ENCODE peak calls at places on chromosomes 1 and 21, in seven cellular contexts. One of them, this sample, is unnamed. For H3K4me1 and H3K36me3, the result is how much of the 10 kb centered on the place peaks cover.

GRCh38 chr1:215899901-215900300 is 332.8 kb downstream of the KCTD3 start:
- DNase-seq in kidney: no peak
- DNase-seq in fibroblast of lung: no peak
- DNase-seq in PC-9: no peak
- DNase-seq in CD8-positive, alpha-beta T cell: no peak
- DNase-seq in uterus: no peak
- DNase-seq in lower lobe of right lung: no peak
- DNase-seq in this sample: no peak

GRCh38 chr1:13730751-13731482 is 30.9 kb downstream of the PRDM2 start:
- DNase-seq in kidney: no peak
- DNase-seq in fibroblast of lung: no peak
- DNase-seq in PC-9: no peak
- DNase-seq in CD8-positive, alpha-beta T cell: peak
- DNase-seq in uterus: no peak
- DNase-seq in lower lobe of right lung: peak
- DNase-seq in this sample: peak

GRCh38 chr1:19569786-19570185 is 74.3 kb upstream of the NBL1 start:
- DNase-seq in kidney: no peak
- DNase-seq in fibroblast of lung: peak
- DNase-seq in PC-9: no peak
- DNase-seq in CD8-positive, alpha-beta T cell: no peak
- DNase-seq in uterus: no peak
- DNase-seq in lower lobe of right lung: no peak
- DNase-seq in this sample: no peak

GRCh38 chr1:105204836-105205371 is 1455.2 kb downstream of the AMY1C start:
- DNase-seq in kidney: no peak
- DNase-seq in fibroblast of lung: no peak
- DNase-seq in PC-9: no peak
- DNase-seq in CD8-positive, alpha-beta T cell: no peak
- DNase-seq in uterus: no peak
- DNase-seq in lower lobe of right lung: no peak
- DNase-seq in this sample: no peak

GRCh38 chr21:45640001-45640887 is 3.3 kb upstream of the PCBP3 start:
- DNase-seq in kidney: no peak
- DNase-seq in fibroblast of lung: no peak
- DNase-seq in PC-9: no peak
- DNase-seq in CD8-positive, alpha-beta T cell: no peak
- DNase-seq in uterus: no peak
- DNase-seq in lower lobe of right lung: no peak
- DNase-seq in this sample: no peak

GRCh38 chr1:173666646-173667045 is 3.0 kb downstream of the ANKRD45 start:
- DNase-seq in kidney: no peak
- DNase-seq in fibroblast of lung: peak
- DNase-seq in PC-9: no peak
- DNase-seq in CD8-positive, alpha-beta T cell: no peak
- DNase-seq in uterus: no peak
- DNase-seq in lower lobe of right lung: no peak
- DNase-seq in this sample: no peak

GRCh38 chr1:228077565-228078330 is 4.8 kb upstream of the ARF1 start:
- DNase-seq in kidney: peak
- DNase-seq in fibroblast of lung: no peak
- DNase-seq in PC-9: no peak
- DNase-seq in CD8-positive, alpha-beta T cell: no peak
- DNase-seq in uterus: no peak
- DNase-seq in lower lobe of right lung: no peak
- DNase-seq in this sample: no peak

GRCh38 chr1:24138481-24139158 is 4.3 kb downstream of the IL22RA1 start:
- DNase-seq in kidney: peak
- DNase-seq in fibroblast of lung: no peak
- DNase-seq in PC-9: no peak
- DNase-seq in CD8-positive, alpha-beta T cell: no peak
- DNase-seq in uterus: no peak
- DNase-seq in lower lobe of right lung: no peak
- DNase-seq in this sample: no peak

GRCh38 chr21:45997495-45998275 is 16.1 kb downstream of the COL6A1 start:
- DNase-seq in kidney: peak
- DNase-seq in fibroblast of lung: no peak
- DNase-seq in PC-9: no peak
- DNase-seq in CD8-positive, alpha-beta T cell: no peak
- DNase-seq in uterus: peak
- DNase-seq in lower lobe of right lung: peak
- DNase-seq in this sample: peak

GRCh38 chr1:28246427-28246832 is 10.5 kb downstream of the ATP5IF1 start:
- DNase-seq in kidney: no peak
- DNase-seq in fibroblast of lung: no peak
- DNase-seq in PC-9: peak
- DNase-seq in CD8-positive, alpha-beta T cell: peak
- DNase-seq in uterus: no peak
- DNase-seq in lower lobe of right lung: no peak
- DNase-seq in this sample: no peak

GRCh38 chr1:24324903-24325302 is 5.7 kb downstream of the GRHL3 start:
- DNase-seq in kidney: no peak
- DNase-seq in fibroblast of lung: no peak
- DNase-seq in PC-9: no peak
- DNase-seq in CD8-positive, alpha-beta T cell: no peak
- DNase-seq in uterus: no peak
- DNase-seq in lower lobe of right lung: no peak
- DNase-seq in this sample: no peak

GRCh38 chr1:67754526-67754920 is 69.5 kb downstream of the GADD45A start:
- DNase-seq in kidney: no peak
- DNase-seq in fibroblast of lung: no peak
- DNase-seq in PC-9: peak
- DNase-seq in CD8-positive, alpha-beta T cell: no peak
- DNase-seq in uterus: no peak
- DNase-seq in lower lobe of right lung: no peak
- DNase-seq in this sample: no peak

GRCh38 chr1:201517631-201518030 is 10.7 kb upstream of the CSRP1 start:
- DNase-seq in kidney: no peak
- DNase-seq in fibroblast of lung: no peak
- DNase-seq in PC-9: peak
- DNase-seq in CD8-positive, alpha-beta T cell: no peak
- DNase-seq in uterus: peak
- DNase-seq in lower lobe of right lung: no peak
- DNase-seq in this sample: no peak

GRCh38 chr1:234683856-234684632 is 74.1 kb upstream of the IRF2BP2 start:
- DNase-seq in kidney: no peak
- DNase-seq in fibroblast of lung: peak
- DNase-seq in PC-9: peak
- DNase-seq in CD8-positive, alpha-beta T cell: no peak
- DNase-seq in uterus: peak
- DNase-seq in lower lobe of right lung: peak
- DNase-seq in this sample: peak

GRCh38 chr1:30316056-30316455 is 407.3 kb downstream of the MATN1 start:
- DNase-seq in kidney: no peak
- DNase-seq in fibroblast of lung: no peak
- DNase-seq in PC-9: no peak
- DNase-seq in CD8-positive, alpha-beta T cell: no peak
- DNase-seq in uterus: no peak
- DNase-seq in lower lobe of right lung: no peak
- DNase-seq in this sample: no peak

GRCh38 chr1:64822621-64823020 is 77.7 kb downstream of the RAVER2 start:
- DNase-seq in kidney: no peak
- DNase-seq in fibroblast of lung: peak
- DNase-seq in PC-9: no peak
- DNase-seq in CD8-positive, alpha-beta T cell: no peak
- DNase-seq in uterus: no peak
- DNase-seq in lower lobe of right lung: no peak
- DNase-seq in this sample: no peak

GRCh38 chr1:40247655-40248054 is at the start of gene TMCO2:
- DNase-seq in kidney: no peak
- DNase-seq in fibroblast of lung: no peak
- DNase-seq in PC-9: no peak
- DNase-seq in CD8-positive, alpha-beta T cell: no peak
- DNase-seq in uterus: no peak
- DNase-seq in lower lobe of right lung: no peak
- DNase-seq in this sample: no peak

GRCh38 chr1:244022859-244023258 is 28.2 kb upstream of the ZBTB18 start:
- DNase-seq in kidney: no peak
- DNase-seq in fibroblast of lung: no peak
- DNase-seq in PC-9: no peak
- DNase-seq in CD8-positive, alpha-beta T cell: no peak
- DNase-seq in uterus: no peak
- DNase-seq in lower lobe of right lung: no peak
- DNase-seq in this sample: no peak

GRCh38 chr1:32724678-32725594 is 22.4 kb upstream of the SYNC start:
- DNase-seq in kidney: no peak
- DNase-seq in fibroblast of lung: peak
- DNase-seq in PC-9: peak
- DNase-seq in CD8-positive, alpha-beta T cell: no peak
- DNase-seq in uterus: peak
- DNase-seq in lower lobe of right lung: no peak
- DNase-seq in this sample: peak

GRCh38 chr1:216034506-216034905 is 388.7 kb downstream of the USH2A start:
- DNase-seq in kidney: no peak
- DNase-seq in fibroblast of lung: no peak
- DNase-seq in PC-9: no peak
- DNase-seq in CD8-positive, alpha-beta T cell: no peak
- DNase-seq in uterus: no peak
- DNase-seq in lower lobe of right lung: no peak
- DNase-seq in this sample: no peak

DNA sequence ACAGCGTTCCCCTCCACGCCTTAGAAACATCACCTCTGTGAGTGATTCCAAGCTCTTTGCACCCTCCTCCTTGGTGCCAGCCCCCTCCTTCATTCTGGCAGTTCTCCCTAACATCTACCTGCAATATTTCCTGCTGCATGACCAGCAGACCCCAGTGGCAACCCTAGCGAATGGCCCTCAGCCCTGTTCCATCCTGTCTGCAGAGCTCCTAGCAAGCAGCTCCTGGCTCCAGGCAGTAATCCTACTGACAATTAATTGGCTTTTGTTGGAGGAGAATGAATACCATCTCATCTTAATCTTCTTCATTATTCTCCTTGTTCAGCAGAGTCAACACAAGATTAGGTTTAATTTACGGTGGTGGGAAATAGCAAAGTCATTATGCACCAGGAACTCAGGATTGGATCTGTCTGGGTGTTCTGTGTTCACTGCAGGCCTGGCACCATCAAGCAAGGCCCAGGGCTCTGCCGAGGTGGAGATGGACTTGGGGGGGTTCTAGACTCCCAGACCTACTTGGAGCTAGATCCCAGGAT is 12.4 kb downstream of the FBXO2 start:
- DNase-seq in kidney: no peak
- DNase-seq in fibroblast of lung: no peak
- DNase-seq in PC-9: no peak
- DNase-seq in CD8-positive, alpha-beta T cell: no peak
- DNase-seq in uterus: no peak
- DNase-seq in lower lobe of right lung: no peak
- DNase-seq in this sample: no peak
- H3K4me1 ChIP-seq in kidney: under half
- H3K4me1 ChIP-seq in fibroblast of lung: under half
- H3K4me1 ChIP-seq in PC-9: under half
- H3K4me1 ChIP-seq in CD8-positive, alpha-beta T cell: under half
- H3K4me1 ChIP-seq in uterus: under half
- H3K4me1 ChIP-seq in lower lobe of right lung: under half
- H3K4me1 ChIP-seq in this sample: under half

GRCh38 chr1:25700626-25701025 is 84.0 kb downstream of the MAN1C1 start:
- DNase-seq in kidney: no peak
- DNase-seq in fibroblast of lung: no peak
- DNase-seq in PC-9: no peak
- DNase-seq in CD8-positive, alpha-beta T cell: no peak
- DNase-seq in uterus: no peak
- DNase-seq in lower lobe of right lung: no peak
- DNase-seq in this sample: peak
- TF ChIP-seq CTCF in kidney: no peak
- TF ChIP-seq CTCF in fibroblast of lung: no peak
- TF ChIP-seq CTCF in PC-9: no peak
- TF ChIP-seq CTCF in CD8-positive, alpha-beta T cell: no peak
- TF ChIP-seq CTCF in uterus: no peak
- TF ChIP-seq CTCF in lower lobe of right lung: no peak
- TF ChIP-seq CTCF in this sample: no peak

GRCh38 chr1:172585348-172585747 is 52.4 kb downstream of the SUCO start:
- DNase-seq in kidney: no peak
- DNase-seq in fibroblast of lung: peak
- DNase-seq in PC-9: peak
- DNase-seq in CD8-positive, alpha-beta T cell: no peak
- DNase-seq in uterus: no peak
- DNase-seq in lower lobe of right lung: no peak
- DNase-seq in this sample: no peak
- H3K36me3 ChIP-seq in kidney: under half
- H3K36me3 ChIP-seq in fibroblast of lung: under half
- H3K36me3 ChIP-seq in PC-9: under half
- H3K36me3 ChIP-seq in CD8-positive, alpha-beta T cell: under half
- H3K36me3 ChIP-seq in uterus: under half
- H3K36me3 ChIP-seq in lower lobe of right lung: under half
- H3K36me3 ChIP-seq in this sample: half or more

GRCh38 chr1:21925334-21925940 is 11.7 kb downstream of the HSPG2 start:
- DNase-seq in kidney: no peak
- DNase-seq in fibroblast of lung: no peak
- DNase-seq in PC-9: no peak
- DNase-seq in CD8-positive, alpha-beta T cell: no peak
- DNase-seq in uterus: peak
- DNase-seq in lower lobe of right lung: no peak
- DNase-seq in this sample: no peak

GRCh38 chr1:21919520-21919919 is 17.6 kb downstream of the HSPG2 start:
- DNase-seq in kidney: no peak
- DNase-seq in fibroblast of lung: peak
- DNase-seq in PC-9: no peak
- DNase-seq in CD8-positive, alpha-beta T cell: no peak
- DNase-seq in uterus: peak
- DNase-seq in lower lobe of right lung: no peak
- DNase-seq in this sample: no peak

GRCh38 chr1:21924503-21925005 is 12.6 kb downstream of the HSPG2 start:
- DNase-seq in kidney: peak
- DNase-seq in fibroblast of lung: no peak
- DNase-seq in PC-9: peak
- DNase-seq in CD8-positive, alpha-beta T cell: no peak
- DNase-seq in uterus: peak
- DNase-seq in lower lobe of right lung: no peak
- DNase-seq in this sample: no peak

GRCh38 chr1:21921100-21921875 is 15.8 kb downstream of the HSPG2 start:
- DNase-seq in kidney: peak
- DNase-seq in fibroblast of lung: no peak
- DNase-seq in PC-9: no peak
- DNase-seq in CD8-positive, alpha-beta T cell: no peak
- DNase-seq in uterus: no peak
- DNase-seq in lower lobe of right lung: no peak
- DNase-seq in this sample: no peak

DNA sequence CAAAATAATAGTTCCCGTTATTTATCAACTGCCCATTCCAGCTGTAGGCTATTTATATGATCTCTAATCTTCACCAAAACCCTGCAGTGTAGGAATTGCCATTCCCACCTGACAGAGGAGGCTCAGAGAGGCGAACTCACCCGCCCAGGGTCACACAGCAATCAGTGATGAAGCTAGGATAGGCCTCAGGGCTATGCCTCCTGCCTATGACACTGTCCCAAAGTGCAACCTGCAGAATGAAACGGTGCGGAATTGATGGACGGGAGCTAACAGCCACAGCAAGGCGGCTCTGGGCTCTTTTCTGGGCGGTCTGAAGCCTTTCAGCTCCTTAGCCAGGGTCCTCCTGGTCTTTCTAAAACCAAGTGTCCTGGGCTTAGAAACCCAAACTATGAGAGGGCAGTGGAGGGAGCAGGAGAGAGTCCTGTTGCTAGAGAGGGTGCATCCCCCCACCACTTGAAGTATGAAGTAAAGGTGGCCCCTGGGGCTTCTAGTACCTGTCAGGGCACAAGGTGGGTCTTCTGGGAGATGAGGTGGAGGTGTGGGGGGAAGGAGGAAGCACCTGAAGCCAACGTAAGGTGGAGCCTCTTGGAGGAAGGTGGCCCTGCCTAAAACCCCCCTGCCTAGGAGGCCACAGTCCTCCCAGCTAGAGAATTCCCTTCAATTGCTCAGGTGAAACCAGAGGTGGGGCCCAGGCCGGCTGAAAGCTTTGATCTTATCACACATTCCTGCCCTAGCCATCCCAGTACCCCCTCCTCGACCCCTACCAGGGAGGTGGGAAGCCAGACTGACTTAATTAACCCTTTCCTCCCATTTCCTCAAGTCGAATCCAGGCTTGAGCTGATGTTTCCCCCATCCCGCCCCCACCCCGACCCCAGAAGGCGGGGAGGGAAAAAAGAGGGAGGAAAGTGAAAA is 14.8 kb downstream of the HSPG2 start:
- DNase-seq in kidney: peak
- DNase-seq in fibroblast of lung: no peak
- DNase-seq in PC-9: no peak
- DNase-seq in CD8-positive, alpha-beta T cell: no peak
- DNase-seq in uterus: peak
- DNase-seq in lower lobe of right lung: no peak
- DNase-seq in this sample: no peak
- H3K4me1 ChIP-seq in kidney: half or more
- H3K4me1 ChIP-seq in fibroblast of lung: under half
- H3K4me1 ChIP-seq in PC-9: under half
- H3K4me1 ChIP-seq in CD8-positive, alpha-beta T cell: under half
- H3K4me1 ChIP-seq in uterus: under half
- H3K4me1 ChIP-seq in lower lobe of right lung: half or more
- H3K4me1 ChIP-seq in this sample: half or more